ENCODE peak calls at places on chromosomes 4 and X, in four cellular contexts. N is PC-3, W is heart left ventricle, E is foreskin keratinocyte. B is an unnamed sample.
A peak's percentile ranks its signal among the peaks of the same experiment; 100 is the strongest.

GRCh38 chr4:78100060-78100459 is 42.9 kb downstream of the FRAS1 start:
- DNase-seq in N (no peak), W (no peak), E (no peak), B (no peak)

GRCh38 chrX:37905436-37906147 is 58.2 kb upstream of the DYNLT3 start:
- DNase-seq in N (no peak), W (peak; percentile 20), E (no peak), B (peak; percentile 30)

GRCh38 chr4:94032754-94033153 is 174.9 kb upstream of the SMARCAD1 start:
- DNase-seq in N (no peak), W (no peak), E (no peak), B (no peak)

GRCh38 chr4:16294455-16294854 is 68.2 kb upstream of the TAPT1 start:
- DNase-seq in N (no peak), W (no peak), E (peak; percentile 52), B (no peak)

GRCh38 chr4:7431696-7432530 is 2.8 kb downstream of the PSAPL1 start:
- DNase-seq in N (peak; percentile 40), W (no peak), E (peak; percentile 4), B (peak; percentile 83)

GRCh38 chrX:28752330-28752729 is 165.1 kb downstream of the IL1RAPL1 start:
- DNase-seq in N (no peak), W (no peak), E (no peak), B (no peak)

GRCh38 chr4:143336828-143337599 is at the start of gene GAB1:
- DNase-seq in N (peak; percentile 76), W (peak; percentile 87), E (peak; percentile 75), B (peak; percentile 93)

GRCh38 chr4:147769386-147769785 is 37.5 kb downstream of the ARHGAP10 start:
- DNase-seq in N (peak; percentile 22), W (no peak), E (peak; percentile 76), B (no peak)

GRCh38 chr4:52904421-52904820 is 42.3 kb downstream of the RASL11B start:
- DNase-seq in N (no peak), W (no peak), E (no peak), B (no peak)

GRCh38 chrX:132505116-132505515 is 16.3 kb upstream of the MBNL3 start:
- DNase-seq in N (no peak), W (no peak), E (no peak), B (no peak)

GRCh38 chr4:187480146-187481145 is 515.1 kb upstream of the ZFP42 start:
- DNase-seq in N (peak; percentile 82), W (no peak), E (no peak), B (no peak)

GRCh38 chrX:68684291-68684918 is 36.9 kb downstream of the STARD8 start:
- DNase-seq in N (no peak), W (peak; percentile 85), E (no peak), B (peak; percentile 74)

GRCh38 chrX:1336331-1337143 is at the start of gene IL3RA:
- DNase-seq in N (no peak), W (peak; percentile 54), E (no peak), B (peak; percentile 79)

GRCh38 chrX:10197597-10198210 is 40.9 kb downstream of the CLCN4 start:
- DNase-seq in N (no peak), W (peak; percentile 49), E (peak; percentile 12), B (no peak)

GRCh38 chrX:55011294-55011693 is 11.1 kb downstream of the APEX2 start:
- DNase-seq in N (peak; percentile 42), W (no peak), E (no peak), B (no peak)
- H3K4me1 ChIP-seq in N (peaks cover 34% of the 10 kb centered on the region), W (no peaks in the 10 kb centered on the region), E (peaks cover 8% of the 10 kb centered on the region), B (no peaks in the 10 kb centered on the region)

GRCh38 chr4:2417196-2417764 is 1.2 kb downstream of the ZFYVE28 start:
- DNase-seq in N (no peak), W (no peak), E (no peak), B (peak; percentile 77)

GRCh38 chr4:2415881-2416563 is 2.4 kb downstream of the ZFYVE28 start:
- DNase-seq in N (no peak), W (no peak), E (no peak), B (no peak)

GRCh38 chr4:2416564-2417195 is 1.8 kb downstream of the ZFYVE28 start:
- DNase-seq in N (no peak), W (no peak), E (no peak), B (no peak)

GRCh38 chr4:2413821-2414610 is 4.4 kb downstream of the ZFYVE28 start:
- DNase-seq in N (peak; percentile 24), W (no peak), E (no peak), B (peak; percentile 64)

GRCh38 chr4:2415213-2415612 is 3.2 kb downstream of the ZFYVE28 start:
- DNase-seq in N (no peak), W (no peak), E (no peak), B (no peak)
- H3K4me1 ChIP-seq in N (peaks cover 34% of the 10 kb centered on the region), W (peaks cover 40% of the 10 kb centered on the region), E (peaks cover 9% of the 10 kb centered on the region), B (peaks cover 61% of the 10 kb centered on the region)

DNA sequence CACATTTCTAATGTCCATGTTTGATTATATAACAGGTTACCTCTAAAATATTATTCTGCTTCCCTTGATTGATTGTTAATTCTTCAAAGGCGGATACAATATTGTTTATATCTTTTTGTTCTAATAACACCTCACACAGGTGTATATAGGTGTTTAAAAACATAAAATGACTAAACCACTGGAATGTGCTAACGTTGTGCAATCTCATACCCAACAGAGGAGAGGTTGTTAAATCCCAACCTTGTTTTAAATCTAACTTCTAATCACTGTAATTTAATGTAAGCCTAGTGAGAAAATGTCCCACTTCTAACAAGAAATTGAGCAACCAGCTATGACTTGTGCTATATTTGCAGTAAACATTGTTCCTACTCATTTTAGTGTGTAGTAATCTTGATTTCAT is 1.3 kb downstream of the ODAM start:
- DNase-seq in N (no peak), W (no peak), E (peak; percentile 32), B (no peak)
- H3K4me1 ChIP-seq in N (no peaks in the 10 kb centered on the region), W (no peaks in the 10 kb centered on the region), E (no peaks in the 10 kb centered on the region), B (no peaks in the 10 kb centered on the region)

DNA sequence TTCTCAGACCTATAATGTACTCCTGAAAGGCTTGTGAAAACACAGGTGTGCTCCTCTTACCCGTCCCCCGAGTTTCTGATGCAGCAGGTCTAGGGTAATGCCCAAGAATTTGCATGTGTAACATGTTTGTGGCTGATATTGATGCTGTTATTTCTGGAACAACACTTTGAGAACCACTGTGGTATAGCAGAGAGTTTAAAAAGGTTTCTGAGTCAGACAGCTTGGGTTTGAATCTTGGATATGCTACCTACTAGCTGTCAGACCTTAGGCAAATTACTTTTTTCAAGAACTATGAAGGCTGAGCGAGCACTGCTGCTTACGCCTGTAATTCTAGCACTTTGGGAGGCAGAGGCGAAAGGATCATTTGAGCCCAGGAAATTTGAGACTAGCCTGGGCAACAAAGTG is 4.9 kb downstream of the AFF1 start:
- DNase-seq in N (no peak), W (no peak), E (no peak), B (no peak)
- H3K4me1 ChIP-seq in N (peaks cover 36% of the 10 kb centered on the region), W (peaks cover 29% of the 10 kb centered on the region), E (peaks cover 26% of the 10 kb centered on the region), B (peaks cover 70% of the 10 kb centered on the region)

GRCh38 chr4:139768913-139769312 is 103.3 kb downstream of the MGST2 start:
- DNase-seq in N (no peak), W (no peak), E (peak; percentile 6), B (no peak)
- H3K4me1 ChIP-seq in N (no peaks in the 10 kb centered on the region), W (peaks cover 31% of the 10 kb centered on the region), E (no peaks in the 10 kb centered on the region), B (peaks cover 36% of the 10 kb centered on the region)

B was measured in left lung.